ENCODE peak calls at places on chromosomes 3 and 15, in four cellular contexts. B is cardiac muscle cell, W is upper lobe of right lung, V is colonic mucosa. S is an unnamed sample.

GRCh38 chr15:93862791-93863190 is 368.6 kb upstream of the MCTP2 start:
- DNase-seq in B (no peak), W (no peak), V (no peak), S (no peak)

GRCh38 chr3:59857589-59858346 is 807.9 kb upstream of the CFAP20DC start:
- DNase-seq in B (peak; percentile 87), W (peak; percentile 85), V (peak; percentile 84), S (no peak)

GRCh38 chr3:133413166-133414020 is 13.5 kb downstream of the BFSP2 start:
- DNase-seq in B (peak; percentile 51), W (no peak), V (no peak), S (no peak)

GRCh38 chr15:88900309-88900981 is 5.1 kb upstream of the HAPLN3 start:
- DNase-seq in B (no peak), W (no peak), V (no peak), S (no peak)

GRCh38 chr3:125035217-125035616 is 20.6 kb downstream of the HEG1 start:
- DNase-seq in B (no peak), W (no peak), V (no peak), S (no peak)

GRCh38 chr3:43478380-43478779 is 143.4 kb downstream of the ANO10 start:
- DNase-seq in B (no peak), W (no peak), V (no peak), S (no peak)

GRCh38 chr3:188026191-188026968 is 127.6 kb upstream of the LPP start:
- DNase-seq in B (no peak), W (no peak), V (no peak), S (no peak)

GRCh38 chr3:19947549-19948071 is 713 bp downstream of the RAB5A start:
- DNase-seq in B (peak; percentile 27), W (no peak), V (peak; percentile 71), S (no peak)

GRCh38 chr3:103847081-103848062 is 1412.6 kb downstream of the ZPLD1 start:
- DNase-seq in B (no peak), W (no peak), V (no peak), S (no peak)

GRCh38 chr15:53034767-53035245 is 244.7 kb upstream of the ONECUT1 start:
- DNase-seq in B (no peak), W (no peak), V (no peak), S (no peak)

GRCh38 chr3:115699741-115700140 is 76.4 kb downstream of the GAP43 start:
- DNase-seq in B (peak; percentile 40), W (no peak), V (no peak), S (no peak)

GRCh38 chr3:24088782-24089181 is 143.7 kb downstream of the NR1D2 start:
- DNase-seq in B (peak; percentile 58), W (no peak), V (no peak), S (no peak)

GRCh38 chr15:48845123-48845522 is 32.8 kb upstream of the EID1 start:
- DNase-seq in B (no peak), W (no peak), V (no peak), S (no peak)

GRCh38 chr15:23083115-23083514 is 43.7 kb upstream of the TUBGCP5 start:
- DNase-seq in B (no peak), W (no peak), V (no peak), S (peak; percentile 34)

GRCh38 chr3:14545251-14545635 is 5.1 kb upstream of the GRIP2 start:
- DNase-seq in B (no peak), W (no peak), V (no peak), S (no peak)

GRCh38 chr3:34919025-34919424 is 720.3 kb upstream of the ARPP21 start:
- DNase-seq in B (no peak), W (no peak), V (no peak), S (no peak)

GRCh38 chr3:112649478-112649735 is 8.5 kb upstream of the CCDC80 start:
- DNase-seq in B (peak; percentile 73), W (no peak), V (no peak), S (no peak)

GRCh38 chr3:133842158-133842557 is 36.5 kb downstream of the SRPRB start:
- DNase-seq in B (no peak), W (no peak), V (no peak), S (no peak)

GRCh38 chr3:72818915-72819314 is 29.3 kb downstream of the SHQ1 start:
- DNase-seq in B (peak; percentile 61), W (no peak), V (no peak), S (no peak)

GRCh38 chr3:133944641-133945441 is 49.2 kb upstream of the RAB6B start:
- DNase-seq in B (peak; percentile 95), W (no peak), V (no peak), S (no peak)

GRCh38 chr3:195746346-195746745 is 25.6 kb downstream of the MUC20 start:
- DNase-seq in B (no peak), W (no peak), V (peak; percentile 12), S (no peak)

GRCh38 chr3:112358311-112358780 is 25.4 kb downstream of the CD200 start:
- DNase-seq in B (no peak), W (no peak), V (no peak), S (no peak)

GRCh38 chr3:17840126-17840525 is 97.7 kb upstream of the TBC1D5 start:
- DNase-seq in B (no peak), W (no peak), V (no peak), S (no peak)

GRCh38 chr15:63392355-63393009 is 10.8 kb upstream of the CA12 start:
- DNase-seq in B (no peak), W (no peak), V (peak; percentile 46), S (no peak)

GRCh38 chr3:112926000-112926399 is 48.9 kb downstream of the CD200R1 start:
- DNase-seq in B (no peak), W (no peak), V (no peak), S (no peak)

GRCh38 chr3:171807129-171807675 is 3.1 kb downstream of the PLD1 start:
- DNase-seq in B (no peak), W (no peak), V (no peak), S (no peak)

GRCh38 chr3:107833046-107833445 is 257.8 kb downstream of the CD47 start:
- DNase-seq in B (peak; percentile 12), W (no peak), V (no peak), S (no peak)

GRCh38 chr15:41501191-41501917 is 7.7 kb downstream of the ITPKA start:
- DNase-seq in B (no peak), W (peak; percentile 71), V (no peak), S (no peak)

GRCh38 chr3:16307832-16308531 is 43.0 kb downstream of the OXNAD1 start:
- DNase-seq in B (peak; percentile 40), W (no peak), V (peak; percentile 2), S (no peak)

GRCh38 chr3:64063982-64064438 is 40.7 kb upstream of the PSMD6 start:
- DNase-seq in B (no peak), W (no peak), V (no peak), S (no peak)
- H3K27ac ChIP-seq in B (no peak overlapping the region), W (no peak overlapping the region), V (no peak overlapping the region), S (no peak overlapping the region)

GRCh38 chr15:67070150-67070549 is 4.7 kb downstream of the SMAD3 start:
- DNase-seq in B (no peak), W (no peak), V (no peak), S (no peak)
- H3K4me3 ChIP-seq in B (no peak overlapping the region), W (no peak overlapping the region), V (no peak overlapping the region), S (no peak overlapping the region)

DNA sequence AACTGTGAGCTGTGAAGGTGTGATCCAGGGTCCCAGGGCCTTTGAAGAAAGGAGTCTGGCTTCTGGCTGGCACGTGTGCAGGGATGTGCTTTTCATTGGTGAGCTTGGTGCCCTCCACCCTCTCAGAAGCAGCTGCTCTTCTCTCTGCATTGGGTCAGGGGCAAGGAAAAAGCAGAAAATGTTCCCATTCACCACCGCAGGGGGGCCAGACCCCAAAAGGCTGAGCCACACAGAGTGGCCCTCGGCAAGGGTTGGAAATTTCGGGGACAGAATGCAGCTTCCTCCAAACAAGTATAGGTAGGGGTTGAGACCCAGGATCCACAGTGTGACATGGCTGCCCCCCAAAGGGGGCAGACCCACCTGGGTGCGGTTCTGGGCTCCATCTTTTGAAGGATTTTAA is 2.5 kb downstream of the CSK start:
- DNase-seq in B (no peak), W (no peak), V (peak; percentile 19), S (no peak)
- H3K27ac ChIP-seq in B (no peak overlapping the region), W (peak overlapping the region; percentile 78), V (peak overlapping the region; percentile 71), S (peak overlapping the region; percentile 79)

GRCh38 chr3:128491900-128492352 is 1.1 kb downstream of the GATA2 start:
- DNase-seq in B (no peak), W (peak; percentile 56), V (no peak), S (no peak)

GRCh38 chr3:128489860-128490649 is 2.9 kb downstream of the GATA2 start:
- DNase-seq in B (peak; percentile 55), W (peak; percentile 69), V (peak; percentile 33), S (peak; percentile 86)

GRCh38 chr3:128488995-128489859 is 3.8 kb downstream of the GATA2 start:
- DNase-seq in B (peak; percentile 65), W (peak; percentile 70), V (peak; percentile 52), S (no peak)

GRCh38 chr3:128491071-128491899 is 1.7 kb downstream of the GATA2 start:
- DNase-seq in B (no peak), W (peak; percentile 34), V (no peak), S (peak; percentile 87)

DNA sequence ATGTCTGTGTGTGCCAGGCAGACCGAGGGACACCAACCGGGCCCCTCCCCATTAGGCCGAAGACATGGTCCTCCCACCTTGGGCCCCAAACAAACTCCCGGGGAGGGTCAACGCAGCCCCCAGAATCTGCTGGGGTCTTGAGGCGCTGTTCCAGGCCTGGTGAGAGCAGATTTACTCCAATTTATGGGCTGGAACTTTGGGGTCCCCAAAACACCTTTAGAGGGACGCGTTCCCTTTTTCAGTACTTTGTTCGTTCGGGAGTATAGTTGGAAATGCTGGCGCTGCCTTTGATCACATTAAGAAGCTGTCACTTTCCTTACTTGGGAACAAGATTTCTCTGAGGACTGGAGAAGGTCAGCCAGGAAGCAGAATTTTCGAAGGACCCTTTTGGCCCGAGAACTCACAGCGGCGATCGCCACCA is 2.3 kb downstream of the GATA2 start:
- DNase-seq in B (no peak), W (peak; percentile 62), V (no peak), S (no peak)
- H3K4me3 ChIP-seq in B (peak overlapping the region; percentile 58), W (peak overlapping the region; percentile 60), V (no peak overlapping the region), S (peak overlapping the region; percentile 83)

DNA sequence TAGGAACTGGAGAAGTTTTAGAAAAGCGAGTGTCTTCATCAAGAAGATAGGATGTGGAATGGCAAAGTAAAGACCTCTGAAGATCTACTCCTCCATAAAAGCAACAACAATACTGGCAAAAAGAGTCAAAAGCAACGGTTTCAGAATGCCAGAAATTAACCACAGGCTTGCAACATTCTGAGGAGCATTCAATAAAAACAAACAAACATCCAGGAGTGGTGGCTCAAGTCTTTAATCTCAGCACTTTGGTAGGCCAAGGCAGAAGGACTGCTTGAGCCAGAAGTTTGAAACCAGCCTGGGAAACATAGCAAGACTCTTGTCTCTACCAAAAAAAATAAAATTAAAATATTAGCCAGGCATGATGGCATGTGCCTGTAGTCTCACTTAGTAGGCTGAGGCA is 143.2 kb upstream of the HACD2 start:
- DNase-seq in B (peak; percentile 50), W (no peak), V (no peak), S (no peak)
- H3K27ac ChIP-seq in B (no peak overlapping the region), W (no peak overlapping the region), V (no peak overlapping the region), S (no peak overlapping the region)